ENCODE peak calls at places on chromosomes 2 and 18, in four cellular contexts. S is K562, O is HepG2, T is GM12878. W is an unnamed sample.

GRCh38 chr2:165674780-165675179 is 119.3 kb downstream of the GALNT3 start:
- DNase-seq in O (no peak), T (no peak), S (no peak), W (no peak)

GRCh38 chr2:30104273-30104672 is 42.5 kb upstream of the YPEL5 start:
- DNase-seq in T (no peak), O (no peak), S (no peak), W (no peak)

GRCh38 chr2:50535971-50536759 is 495.8 kb downstream of the NRXN1 start:
- DNase-seq in S (no peak), T (no peak), O (peak), W (no peak)

GRCh38 chr2:207226243-207226642 is 60.5 kb upstream of the KLF7 start:
- DNase-seq in O (no peak), T (no peak), S (no peak), W (no peak)

GRCh38 chr2:197821550-197822218 is 17.3 kb downstream of the PLCL1 start:
- DNase-seq in S (peak), T (no peak), O (no peak), W (no peak)

GRCh38 chr2:40218679-40219078 is 233.2 kb downstream of the SLC8A1 start:
- DNase-seq in O (no peak), T (no peak), S (no peak), W (no peak)

GRCh38 chr2:37500031-37500430 is 155.6 kb downstream of the QPCT start:
- DNase-seq in S (no peak), T (no peak), O (no peak), W (no peak)

GRCh38 chr2:143974262-143974661 is 545.7 kb downstream of the ZEB2 start:
- DNase-seq in O (no peak), S (no peak), T (no peak), W (no peak)

GRCh38 chr2:159073256-159073655 is 104.8 kb downstream of the TANC1 start:
- DNase-seq in O (no peak), T (no peak), S (no peak), W (no peak)
- TF ChIP-seq CBFB in O (no peak), T (no peak), S (no peak), W (no peak)

GRCh38 chr18:2494921-2495320 is 76.4 kb downstream of the METTL4 start:
- DNase-seq in T (no peak), S (no peak), O (no peak), W (no peak)

GRCh38 chr18:2497797-2498196 is 73.5 kb downstream of the METTL4 start:
- DNase-seq in O (no peak), T (no peak), S (no peak), W (no peak)

GRCh38 chr18:2495381-2495780 is 75.9 kb downstream of the METTL4 start:
- DNase-seq in S (no peak), T (no peak), O (no peak), W (no peak)
- TF ChIP-seq CREB1 in S (no peak), T (no peak), O (no peak), W (no peak)

GRCh38 chr2:173195100-173195499 is 119.5 kb downstream of the MAP3K20 start:
- DNase-seq in O (no peak), T (no peak), S (no peak), W (no peak)

GRCh38 chr2:173192071-173192470 is 116.4 kb downstream of the MAP3K20 start:
- DNase-seq in T (no peak), O (no peak), S (no peak), W (no peak)

GRCh38 chr2:173191601-173192000 is 116.0 kb downstream of the MAP3K20 start:
- DNase-seq in S (no peak), O (no peak), T (no peak), W (no peak)

GRCh38 chr2:173196080-173196479 is 120.4 kb downstream of the MAP3K20 start:
- DNase-seq in T (no peak), O (no peak), S (no peak), W (peak)

DNA sequence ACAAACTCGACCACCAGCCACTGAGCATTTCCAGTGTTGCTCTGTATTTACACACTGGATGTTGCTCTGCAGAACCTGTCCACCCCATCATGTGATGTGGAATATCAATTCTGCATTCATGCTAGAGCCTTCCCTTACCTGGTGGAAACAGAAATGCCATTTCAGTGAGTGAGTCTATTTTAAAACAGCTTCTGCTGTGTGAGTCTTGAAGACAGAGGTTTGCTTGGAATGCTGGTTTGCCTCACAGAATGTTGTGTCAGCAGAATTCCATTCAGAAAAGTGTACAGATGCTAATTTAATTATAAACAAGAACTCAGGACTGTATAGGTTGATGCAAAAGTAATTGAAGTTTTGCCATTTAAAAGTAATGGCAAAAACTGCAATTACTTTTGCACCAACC is 118.3 kb downstream of the MAP3K20 start:
- DNase-seq in T (no peak), O (no peak), S (no peak), W (no peak)
- TF ChIP-seq CBFB in T (no peak), O (no peak), S (no peak), W (no peak)

DNA sequence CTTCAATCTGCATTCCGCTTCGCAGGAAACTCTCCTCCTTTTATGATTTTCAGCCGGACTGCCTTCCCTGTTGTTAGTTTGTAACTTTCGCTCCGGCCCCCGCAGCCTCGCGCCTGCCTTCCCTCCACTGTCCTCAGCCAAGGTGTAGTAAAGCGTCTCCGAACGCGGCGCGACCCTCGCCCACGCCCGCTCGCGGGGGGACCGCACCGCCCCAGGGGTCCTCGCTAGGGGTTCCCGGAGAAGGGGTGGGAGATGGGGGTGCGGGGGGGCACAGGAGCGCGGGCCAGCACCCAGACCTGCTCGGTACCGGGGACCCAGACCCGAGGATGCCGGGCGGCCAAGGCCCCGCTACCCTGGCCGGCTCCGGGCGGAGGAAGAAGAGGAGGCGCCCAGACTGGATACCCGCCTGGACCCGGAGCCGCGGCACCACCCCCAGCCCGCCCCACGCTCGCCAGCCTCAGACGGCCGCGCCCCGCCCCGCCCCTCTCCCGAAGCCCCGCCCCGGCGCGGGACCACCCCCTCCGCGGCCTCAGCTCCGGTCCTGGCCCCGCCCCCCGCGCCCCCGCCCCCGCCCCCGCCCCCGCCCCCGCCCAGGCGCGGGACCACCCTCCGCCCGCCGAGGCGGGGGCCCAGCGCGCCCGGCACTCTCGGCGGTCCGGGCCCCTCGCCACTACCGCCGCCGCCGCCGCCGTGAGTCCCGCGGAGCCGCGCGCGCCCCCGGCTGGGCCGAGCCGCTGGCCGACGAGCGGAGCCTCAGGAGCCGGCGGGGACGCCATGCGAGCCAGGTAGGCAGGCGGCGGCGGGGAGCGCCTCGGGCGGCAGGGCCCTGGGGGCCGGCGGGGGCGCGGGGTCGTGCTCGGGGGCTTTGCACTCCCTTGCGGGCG is at the start of gene SH3BP4:
- DNase-seq in T (no peak), O (peak), S (peak), W (peak)
- TF ChIP-seq CREB1 in T (no peak), O (no peak), S (no peak), W (no peak)

DNA sequence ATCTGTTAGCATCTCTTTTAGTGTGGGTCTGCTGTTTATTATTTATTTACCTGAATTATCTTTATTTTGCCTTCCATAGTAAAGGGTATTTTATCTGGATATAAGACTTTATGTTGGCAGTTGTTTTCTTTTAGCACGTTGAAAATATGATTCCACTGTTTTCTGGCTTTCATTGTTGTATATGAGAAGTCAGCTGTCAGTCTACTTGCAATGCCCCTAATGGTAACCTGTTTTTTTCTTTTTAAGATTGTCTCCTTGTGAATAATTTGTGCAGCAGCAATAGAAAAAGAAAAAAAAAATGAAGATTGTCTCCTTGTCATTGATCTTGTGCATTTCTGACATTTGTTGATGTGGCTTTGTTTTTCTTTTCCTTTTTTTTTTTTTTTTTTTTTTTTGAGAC is 27.2 kb downstream of the SNED1 start:
- DNase-seq in T (no peak), S (no peak), O (no peak), W (no peak)
- TF ChIP-seq CBFB in T (no peak), S (no peak), O (no peak), W (no peak)

GRCh38 chr2:240604291-240604938 is 17.9 kb downstream of the CAPN10 start:
- DNase-seq in T (no peak), S (peak), O (peak), W (peak)
- TF ChIP-seq CREB1 in T (no peak), S (no peak), O (no peak), W (no peak)

DNA sequence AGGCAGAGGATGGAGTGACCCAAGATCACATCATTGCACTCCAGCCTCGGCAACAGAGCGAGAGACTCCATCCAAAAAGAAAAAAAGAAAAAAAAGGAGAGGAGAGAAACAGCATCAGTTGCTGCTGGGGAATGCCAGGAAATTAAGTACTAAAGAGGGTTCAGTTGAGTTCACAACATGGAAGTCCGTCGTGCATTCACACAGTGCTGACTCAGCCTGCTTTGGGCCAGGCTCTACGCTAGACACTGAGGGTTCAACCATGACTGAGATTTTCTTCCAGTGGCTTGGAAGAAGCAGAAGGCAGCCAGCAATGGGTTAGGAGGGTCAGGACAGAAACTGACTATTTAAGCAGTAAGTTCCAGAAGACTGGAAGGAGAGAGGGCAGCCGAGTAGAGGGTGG is 108.8 kb downstream of the FMNL2 start:
- DNase-seq in T (no peak), O (no peak), S (no peak), W (no peak)
- TF ChIP-seq CBFB in T (no peak), O (no peak), S (no peak), W (no peak)